ENCODE peak calls at places on chromosome 6, in four cellular contexts. V, J, E and S are unnamed samples.

GRCh38 chr6:17297261-17298080 is 16.3 kb downstream of the RBM24 start:
- DNase-seq in V (no peak), J (no peak), E (no peak), S (no peak)

GRCh38 chr6:89818977-89819335 is 638 bp downstream of the MDN1 start:
- DNase-seq in V (no peak), J (no peak), E (peak; percentile 33), S (no peak)

GRCh38 chr6:13427838-13428527 is 59.4 kb downstream of the GFOD1 start:
- DNase-seq in V (no peak), J (no peak), E (no peak), S (peak; percentile 48)

GRCh38 chr6:86152546-86152945 is 509.9 kb upstream of the SYNCRIP start:
- DNase-seq in V (no peak), J (no peak), E (no peak), S (no peak)

GRCh38 chr6:4133941-4134838 is 1.2 kb downstream of the ECI2 start:
- DNase-seq in V (no peak), J (peak; percentile 25), E (peak; percentile 52), S (no peak)

GRCh38 chr6:148525453-148525852 is 182.8 kb downstream of the SASH1 start:
- DNase-seq in V (no peak), J (no peak), E (no peak), S (no peak)

GRCh38 chr6:147548930-147549475 is 40.5 kb downstream of the SAMD5 start:
- DNase-seq in V (no peak), J (no peak), E (no peak), S (no peak)

GRCh38 chr6:106511274-106512047 is 117.8 kb downstream of the RTN4IP1 start:
- DNase-seq in V (no peak), J (no peak), E (peak; percentile 53), S (no peak)

GRCh38 chr6:130069471-130069870 is 51.1 kb downstream of the L3MBTL3 start:
- DNase-seq in V (no peak), J (no peak), E (no peak), S (no peak)

GRCh38 chr6:137709424-137710281 is 157.4 kb upstream of the TNFAIP3 start:
- DNase-seq in V (no peak), J (no peak), E (no peak), S (no peak)

GRCh38 chr6:37495199-37495913 is 4.3 kb downstream of the CCDC167 start:
- DNase-seq in V (no peak), J (no peak), E (no peak), S (no peak)
- H3K27ac ChIP-seq in V (no peak overlapping the region), J (no peak overlapping the region), E (no peak overlapping the region), S (no peak overlapping the region)

GRCh38 chr6:41239467-41240159 is 11.5 kb downstream of the TREML4 start:
- DNase-seq in V (no peak), J (no peak), E (peak; percentile 4), S (no peak)
- H3K27me3 ChIP-seq in V (peaks cover 56% of the 10 kb centered on the region), J (peaks cover 2% of the 10 kb centered on the region), E (peaks cover 12% of the 10 kb centered on the region), S (peaks cover 7% of the 10 kb centered on the region)

GRCh38 chr6:160662842-160663241 is 1.2 kb downstream of the LPA start:
- DNase-seq in V (no peak), J (no peak), E (no peak), S (no peak)

GRCh38 chr6:160668589-160668988 is 4.5 kb upstream of the LPA start:
- DNase-seq in V (no peak), J (no peak), E (no peak), S (no peak)

DNA sequence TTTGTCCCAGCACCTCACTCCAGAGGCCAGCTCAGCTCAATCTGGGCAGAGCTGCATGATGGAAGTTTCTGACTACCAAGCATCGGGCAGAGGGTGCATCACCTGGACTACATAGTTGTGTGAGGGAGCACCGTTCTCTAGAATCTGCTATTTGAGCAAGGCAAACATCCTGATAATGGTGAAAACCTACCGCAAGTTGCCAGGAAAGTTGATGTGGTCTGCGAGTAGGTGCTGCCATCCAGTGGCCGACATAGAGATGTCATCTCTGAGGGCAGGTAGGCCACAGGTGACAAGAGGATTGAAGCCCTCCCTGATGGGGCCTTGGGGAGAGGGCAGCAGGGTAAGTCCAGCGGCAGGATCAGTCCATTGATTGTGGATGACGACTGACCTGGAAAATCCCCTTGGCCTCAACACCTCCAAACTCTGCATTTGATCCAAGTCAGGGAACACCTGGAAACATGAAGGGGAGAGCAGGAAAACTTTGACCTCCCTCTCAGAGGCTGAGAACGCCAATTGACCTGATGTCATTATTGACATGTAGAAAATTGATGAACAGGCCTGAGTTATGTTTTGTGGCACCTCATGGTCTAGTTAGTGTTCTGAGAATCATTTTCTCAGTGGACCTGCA is 3.9 kb upstream of the LPA start:
- DNase-seq in V (peak; percentile 35), J (no peak), E (no peak), S (no peak)
- TF ChIP-seq CTCF in V (peak; percentile 86), J (no peak), E (peak; percentile 18), S (no peak)

DNA sequence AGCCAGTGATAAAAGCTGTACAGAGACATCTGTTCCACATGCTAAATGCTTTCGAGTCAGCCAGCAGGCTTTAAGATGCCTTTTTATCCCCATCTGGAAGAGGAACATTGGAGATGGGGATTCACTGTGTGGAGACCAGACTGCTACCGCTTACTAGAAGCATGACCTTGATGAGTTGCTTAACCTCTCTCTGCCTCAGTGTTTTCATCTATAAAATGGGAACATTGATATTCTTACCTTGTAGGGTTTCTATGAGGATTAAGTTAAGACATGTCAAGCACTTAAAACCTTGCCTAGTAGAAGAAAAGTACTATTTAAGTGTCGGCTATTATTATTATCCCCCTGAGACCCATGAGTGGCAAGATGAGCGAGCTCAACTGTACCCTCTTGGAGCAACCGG is 165.3 kb upstream of the SNX9 start:
- DNase-seq in V (no peak), J (no peak), E (no peak), S (no peak)
- H3K27ac ChIP-seq in V (no peak overlapping the region), J (no peak overlapping the region), E (no peak overlapping the region), S (no peak overlapping the region)

DNA sequence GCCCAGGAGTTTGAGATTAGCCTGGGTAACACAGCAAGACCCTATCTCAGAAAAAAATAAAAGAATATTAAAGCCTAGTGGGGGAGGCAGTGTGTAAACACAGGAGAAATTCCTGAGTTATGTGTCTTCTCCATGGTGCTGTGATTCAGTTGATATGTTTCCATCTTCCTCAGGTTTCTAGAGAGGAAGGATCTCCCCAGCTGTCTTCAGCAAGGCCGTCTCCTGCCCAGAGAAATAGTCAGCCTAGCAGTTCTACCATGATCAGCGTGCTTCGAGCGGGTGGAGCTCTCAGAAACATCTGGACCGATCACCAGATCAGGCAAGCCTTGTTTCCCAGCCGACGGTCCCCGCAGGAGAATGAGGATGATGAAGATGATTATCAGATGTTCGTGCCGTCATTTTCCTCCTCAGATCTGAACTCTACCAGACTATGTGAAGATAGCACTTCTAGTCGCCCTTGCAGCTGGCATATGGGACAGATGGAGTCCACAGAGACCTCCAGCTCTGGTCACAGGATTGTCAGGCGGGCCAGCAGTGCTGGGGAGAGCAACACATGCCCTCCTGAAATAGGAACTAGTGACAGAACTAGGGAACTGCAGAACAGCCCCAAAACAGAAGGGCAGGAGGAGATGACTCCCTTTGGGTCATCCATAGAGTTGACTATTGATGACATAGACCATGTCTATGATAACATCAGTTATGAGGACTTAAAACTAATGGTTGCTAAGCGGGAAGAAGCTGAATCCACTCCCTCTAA is 34.9 kb upstream of the MTHFD1L start:
- DNase-seq in V (no peak), J (no peak), E (no peak), S (no peak)
- H3K27me3 ChIP-seq in V (no peaks in the 10 kb centered on the region), J (no peaks in the 10 kb centered on the region), E (no peaks in the 10 kb centered on the region), S (no peaks in the 10 kb centered on the region)

DNA sequence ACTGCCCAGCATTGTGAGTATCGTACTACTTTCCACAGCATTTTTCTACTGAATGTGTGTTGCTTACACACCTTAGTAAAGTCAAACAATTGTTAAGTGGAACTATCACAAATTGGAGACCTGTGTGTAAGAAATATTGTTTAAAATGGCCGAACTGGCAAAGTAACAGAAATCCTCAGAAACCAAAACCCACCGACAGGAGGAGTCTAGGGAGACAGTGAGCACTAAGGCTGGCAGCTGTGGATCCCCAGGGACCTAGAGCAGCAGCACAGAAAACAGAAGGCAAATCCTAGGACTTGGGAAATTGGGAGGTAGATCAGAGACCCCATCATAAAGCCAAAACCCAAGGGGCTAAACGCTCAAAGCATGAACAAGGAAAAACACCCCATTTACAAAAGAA is 69.9 kb downstream of the SESN1 start:
- DNase-seq in V (no peak), J (no peak), E (no peak), S (no peak)
- TF ChIP-seq CTCF in V (no peak), J (no peak), E (no peak), S (no peak)

GRCh38 chr6:14822012-14822553 is 423.8 kb upstream of the JARID2 start:
- DNase-seq in V (no peak), J (no peak), E (no peak), S (no peak)
- H3K27ac ChIP-seq in V (no peak overlapping the region), J (no peak overlapping the region), E (no peak overlapping the region), S (no peak overlapping the region)